ENCODE peak calls at places on chromosomes 4 and X, in five cellular contexts. D is fibroblast of lung, F is IMR-90, L is uterus, K is H7. G is an unnamed sample. For H3K27me3, the result is how much of the 10 kb centered on the place peaks cover.

GRCh38 chrX:72142094-72142843 is 10.6 kb upstream of the RTL5 start:
- DNase-seq in D (peak), F (no peak), L (no peak), K (no peak), G (no peak)

GRCh38 chr4:140092094-140092820 is 61.7 kb downstream of the MAML3 start:
- DNase-seq in D (peak), F (no peak), L (no peak), K (peak), G (no peak)

GRCh38 chr4:158949094-158949493 is 153.8 kb upstream of the RAPGEF2 start:
- DNase-seq in D (peak), F (peak), L (no peak), K (no peak), G (no peak)

GRCh38 chrX:101232316-101232715 is 12.7 kb downstream of the DRP2 start:
- DNase-seq in D (peak), F (peak), L (no peak), K (no peak), G (no peak)

GRCh38 chr4:105092356-105092755 is 54.3 kb upstream of the TET2 start:
- DNase-seq in D (peak), F (peak), L (peak), K (no peak), G (no peak)

GRCh38 chr4:3074846-3075651 is 568 bp downstream of the HTT start:
- DNase-seq in D (peak), F (peak), L (peak), K (peak), G (no peak)

GRCh38 chr4:75849459-75849858 is 52.8 kb downstream of the PPEF2 start:
- DNase-seq in D (peak), F (no peak), L (no peak), K (peak), G (no peak)

GRCh38 chr4:26321326-26322276 is 787 bp downstream of the RBPJ start:
- DNase-seq in D (peak), F (peak), L (peak), K (peak), G (no peak)

GRCh38 chr4:152289963-152290362 is 245.9 kb downstream of the FBXW7 start:
- DNase-seq in D (no peak), F (no peak), L (no peak), K (no peak), G (no peak)

GRCh38 chrX:107581923-107582322 is 46.4 kb upstream of the PRPS1 start:
- DNase-seq in D (no peak), F (no peak), L (no peak), K (no peak), G (no peak)

GRCh38 chr4:100190643-100191600 is 654 bp upstream of the DDIT4L start:
- DNase-seq in D (peak), F (peak), L (peak), K (peak), G (no peak)

GRCh38 chrX:1581132-1581531 is 10.3 kb upstream of the AKAP17A start:
- DNase-seq in D (no peak), F (no peak), L (peak), K (peak), G (peak)

GRCh38 chrX:79281775-79282174 is 85.4 kb downstream of the ITM2A start:
- DNase-seq in D (no peak), F (no peak), L (no peak), K (no peak), G (no peak)

GRCh38 chr4:83582289-83582756 is 46.4 kb downstream of the GPAT3 start:
- DNase-seq in D (peak), F (no peak), L (peak), K (no peak), G (no peak)

GRCh38 chr4:114474401-114474800 is 124.2 kb upstream of the UGT8 start:
- DNase-seq in D (peak), F (no peak), L (no peak), K (no peak), G (no peak)

GRCh38 chrX:115318139-115318538 is 28.6 kb downstream of the LUZP4 start:
- DNase-seq in D (no peak), F (no peak), L (no peak), K (peak), G (no peak)

GRCh38 chr4:120753854-120754253 is 168.7 kb downstream of the PRDM5 start:
- DNase-seq in D (no peak), F (no peak), L (no peak), K (no peak), G (no peak)

GRCh38 chrX:71612256-71612655 is 6.1 kb downstream of the CXCR3 start:
- DNase-seq in D (no peak), F (no peak), L (no peak), K (no peak), G (no peak)

GRCh38 chr4:152534541-152535231 is 1.2 kb downstream of the FBXW7 start:
- DNase-seq in D (peak), F (no peak), L (no peak), K (peak), G (peak)

GRCh38 chr4:157886650-157887049 is 286.2 kb downstream of the GASK1B start:
- DNase-seq in D (no peak), F (no peak), L (no peak), K (no peak), G (no peak)

GRCh38 chrX:49792376-49792775 is 36.7 kb upstream of the PAGE4 start:
- DNase-seq in D (no peak), F (no peak), L (no peak), K (no peak), G (no peak)
- H3K27me3 ChIP-seq in D (under half), F (under half), L (under half), K (under half), G (under half)

GRCh38 chr4:8817813-8818062 is 53.9 kb downstream of the HMX1 start:
- DNase-seq in D (no peak), F (no peak), L (no peak), K (peak), G (no peak)
- H3K27me3 ChIP-seq in D (under half), F (under half), L (under half), K (under half), G (under half)

GRCh38 chrX:136209751-136210150 is 41.4 kb downstream of the MAP7D3 start:
- DNase-seq in D (no peak), F (no peak), L (no peak), K (no peak), G (no peak)
- H3K27me3 ChIP-seq in D (under half), F (under half), L (under half), K (under half), G (under half)

DNA sequence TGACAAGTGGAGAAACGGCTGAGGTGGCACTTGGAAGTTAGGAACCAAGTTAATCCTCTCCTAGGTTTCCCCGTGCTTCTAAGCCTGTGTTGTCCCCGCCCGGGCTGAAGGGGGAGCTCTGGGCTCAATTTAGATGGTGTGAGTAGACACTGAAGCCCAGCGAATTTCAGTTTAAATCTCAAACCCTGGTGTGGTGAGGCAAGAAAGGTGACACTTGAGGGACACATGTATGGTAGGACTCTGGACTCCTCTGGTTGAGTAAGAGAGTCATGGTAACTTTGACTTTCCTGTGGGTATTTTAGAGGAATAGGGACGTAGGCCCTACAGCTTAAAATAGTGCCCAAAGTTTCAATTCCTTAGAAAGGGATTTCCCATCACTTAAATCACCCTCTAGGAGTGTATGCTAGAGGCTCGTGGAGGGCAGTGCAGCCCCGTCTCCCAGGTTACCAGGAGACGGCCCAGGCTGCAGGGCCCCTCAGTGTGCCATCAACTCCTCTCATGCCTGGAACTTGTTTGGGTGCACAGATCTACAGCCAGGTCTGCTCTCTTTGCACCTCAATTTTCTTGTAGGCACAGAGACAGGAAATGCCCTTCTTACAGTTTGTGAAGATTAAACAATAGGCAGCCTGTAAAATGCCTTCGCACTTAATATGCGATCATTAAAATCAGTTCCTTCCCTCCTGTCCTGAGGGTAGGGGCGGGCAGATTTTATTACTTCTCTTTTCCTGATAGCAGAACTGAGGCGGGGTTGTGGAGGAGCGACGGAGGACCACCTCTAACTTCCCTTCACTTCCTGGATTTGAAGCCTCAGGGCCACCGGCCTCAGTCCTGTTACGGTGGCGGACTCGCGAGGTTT is 23.9 kb downstream of the HAND2 start:
- DNase-seq in D (no peak), F (peak), L (peak), K (peak), G (no peak)
- H3K27me3 ChIP-seq in D (under half), F (half or more), L (under half), K (half or more), G (under half)

GRCh38 chr4:138796761-138797160 is 218.8 kb upstream of the NOCT start:
- DNase-seq in D (no peak), F (no peak), L (no peak), K (no peak), G (no peak)

GRCh38 chr4:138804705-138805104 is 210.9 kb upstream of the NOCT start:
- DNase-seq in D (peak), F (peak), L (no peak), K (no peak), G (no peak)

GRCh38 chr4:138798404-138798803 is 217.2 kb upstream of the NOCT start:
- DNase-seq in D (no peak), F (no peak), L (no peak), K (no peak), G (no peak)

GRCh38 chr4:138797646-138798045 is 217.9 kb upstream of the NOCT start:
- DNase-seq in D (no peak), F (no peak), L (no peak), K (no peak), G (no peak)

GRCh38 chr4:138802499-138802898 is 213.1 kb upstream of the NOCT start:
- DNase-seq in D (no peak), F (peak), L (no peak), K (no peak), G (no peak)
- H3K27me3 ChIP-seq in D (under half), F (under half), L (under half), K (under half), G (under half)

DNA sequence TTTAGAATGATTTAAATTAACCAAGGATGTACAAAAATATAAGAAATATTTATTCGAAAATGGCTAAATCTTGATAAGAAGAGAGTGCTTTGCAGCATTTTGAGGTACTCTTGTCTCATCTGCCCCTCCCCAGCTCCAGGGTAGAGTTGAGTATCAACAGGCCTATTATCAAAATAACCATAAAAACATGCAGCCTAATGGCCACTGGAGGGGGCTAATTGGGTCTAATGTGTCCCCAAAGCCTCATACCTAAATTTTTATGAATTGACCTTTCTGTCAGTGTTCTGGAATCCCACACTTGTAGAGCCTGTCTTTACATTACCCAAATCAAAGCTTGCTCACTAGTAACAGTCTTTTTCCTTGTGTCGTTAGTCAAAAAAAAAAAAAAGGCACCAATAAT is 544.9 kb upstream of the CPXCR1 start:
- DNase-seq in D (no peak), F (no peak), L (no peak), K (peak), G (no peak)
- H3K27me3 ChIP-seq in D (under half), F (under half), L (under half), K (under half), G (under half)

DNA sequence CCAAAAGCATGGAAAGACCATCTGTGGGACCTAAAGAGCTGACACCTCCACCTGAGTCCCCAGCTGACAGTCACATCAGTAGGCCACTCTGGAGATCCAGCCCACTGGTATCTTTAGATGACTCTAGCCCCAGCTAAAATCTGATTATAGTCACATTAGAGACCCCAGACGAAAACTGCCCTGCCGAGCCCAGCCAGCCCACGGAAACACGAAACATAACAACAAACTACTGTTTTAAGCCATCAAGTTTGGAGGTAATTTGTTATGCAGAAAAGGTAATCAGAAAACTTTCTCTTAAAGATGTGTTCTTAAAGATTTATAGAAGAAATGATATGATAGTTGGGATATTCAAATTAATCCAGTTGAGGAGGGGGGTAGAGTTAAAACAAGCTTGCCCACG is 175.7 kb downstream of the DHX15 start:
- DNase-seq in D (no peak), F (no peak), L (no peak), K (no peak), G (no peak)
- H3K27me3 ChIP-seq in D (under half), F (under half), L (under half), K (under half), G (under half)

G was measured in naive thymus-derived CD4-positive, alpha-beta T cell.